ENCODE peak calls at places on chromosomes 16 and 17, in five cellular contexts. C, D, N, J and V are unnamed samples.

GRCh38 chr16:56675685-56676210 is 6.1 kb downstream of the MT1H start:
- DNase-seq in C (peak), D (no peak), N (no peak), J (no peak), V (no peak)

GRCh38 chr16:84520778-84521770 is 16.6 kb upstream of the MEAK7 start:
- DNase-seq in C (no peak), D (no peak), N (no peak), J (no peak), V (no peak)

GRCh38 chr17:76270127-76270592 is 5.0 kb downstream of the UBALD2 start:
- DNase-seq in C (no peak), D (no peak), N (no peak), J (peak), V (peak)

GRCh38 chr16:56989988-56990387 is 631 bp downstream of the NLRC5 start:
- DNase-seq in C (peak), D (no peak), N (no peak), J (no peak), V (no peak)

GRCh38 chr17:74117999-74118421 is 85.5 kb upstream of the RPL38 start:
- DNase-seq in C (no peak), D (no peak), N (no peak), J (peak), V (peak)

GRCh38 chr17:45783593-45784292 is 377 bp upstream of the CRHR1 start:
- DNase-seq in C (no peak), D (peak), N (no peak), J (no peak), V (peak)

GRCh38 chr17:45098869-45099616 is 33.3 kb downstream of the PLCD3 start:
- DNase-seq in C (peak), D (peak), N (peak), J (peak), V (peak)

GRCh38 chr17:65254166-65254565 is 117.0 kb downstream of the RGS9 start:
- DNase-seq in C (no peak), D (no peak), N (no peak), J (no peak), V (no peak)

GRCh38 chr16:19130852-19131808 is 17.4 kb downstream of the ITPRIPL2 start:
- DNase-seq in C (no peak), D (no peak), N (no peak), J (no peak), V (no peak)

GRCh38 chr17:74565116-74565515 is 2.2 kb downstream of the CD300H start:
- DNase-seq in C (no peak), D (no peak), N (no peak), J (no peak), V (no peak)

GRCh38 chr17:957856-958421 is 21.6 kb downstream of the NXN start:
- DNase-seq in C (no peak), D (no peak), N (no peak), J (peak), V (no peak)

GRCh38 chr16:16151315-16151714 is 72.0 kb downstream of the ABCC6 start:
- DNase-seq in C (no peak), D (no peak), N (no peak), J (no peak), V (no peak)

GRCh38 chr16:3256146-3256875 is at the start of gene MEFV:
- DNase-seq in C (peak), D (no peak), N (no peak), J (no peak), V (no peak)

GRCh38 chr16:73037331-73037745 is 10.6 kb downstream of the ZFHX3 start:
- DNase-seq in C (no peak), D (no peak), N (no peak), J (no peak), V (peak)

GRCh38 chr17:29664743-29665479 is 42.2 kb upstream of the CORO6 start:
- DNase-seq in C (no peak), D (no peak), N (no peak), J (no peak), V (no peak)

GRCh38 chr16:69479806-69480205 is 55.4 kb downstream of the CYB5B start:
- DNase-seq in C (no peak), D (no peak), N (no peak), J (no peak), V (no peak)

GRCh38 chr17:79230576-79230975 is 156.0 kb downstream of the ENGASE start:
- DNase-seq in C (no peak), D (no peak), N (no peak), J (no peak), V (no peak)

GRCh38 chr17:83170571-83171260 is 91.3 kb downstream of the METRNL start:
- DNase-seq in C (no peak), D (no peak), N (no peak), J (no peak), V (peak)

GRCh38 chr17:9839433-9839832 is 13.7 kb downstream of the GLP2R start:
- DNase-seq in C (no peak), D (no peak), N (no peak), J (no peak), V (no peak)

GRCh38 chr16:69073181-69073669 is 32.2 kb upstream of the HAS3 start:
- DNase-seq in C (no peak), D (no peak), N (no peak), J (no peak), V (no peak)

GRCh38 chr16:66874079-66874775 is 6.1 kb upstream of the PDP2 start:
- DNase-seq in C (no peak), D (no peak), N (no peak), J (no peak), V (no peak)

GRCh38 chr17:32910769-32911168 is 17.2 kb upstream of the TMEM98 start:
- DNase-seq in C (peak), D (no peak), N (no peak), J (no peak), V (no peak)

GRCh38 chr16:75264531-75264998 is 13.1 kb upstream of the BCAR1 start:
- DNase-seq in C (no peak), D (no peak), N (no peak), J (no peak), V (peak)

GRCh38 chr16:27379919-27380318 is 22.1 kb upstream of the IL21R start:
- DNase-seq in C (no peak), D (no peak), N (no peak), J (peak), V (no peak)

GRCh38 chr17:39736319-39737165 is 1.2 kb upstream of the GRB7 start:
- DNase-seq in C (no peak), D (no peak), N (no peak), J (no peak), V (no peak)

GRCh38 chr16:68319185-68319908 is 8.5 kb downstream of the PRMT7 start:
- DNase-seq in C (no peak), D (no peak), N (peak), J (no peak), V (no peak)

GRCh38 chr17:66541461-66542182 is 239.2 kb downstream of the PRKCA start:
- DNase-seq in C (no peak), D (no peak), N (no peak), J (no peak), V (peak)

GRCh38 chr17:33229499-33229898 is 63.6 kb downstream of the ASIC2 start:
- DNase-seq in C (no peak), D (no peak), N (no peak), J (no peak), V (no peak)

GRCh38 chr17:39872700-39873099 is 4.7 kb downstream of the ZPBP2 start:
- DNase-seq in C (no peak), D (no peak), N (no peak), J (no peak), V (no peak)

GRCh38 chr16:60041671-60042070 is 1307.6 kb upstream of the GOT2 start:
- DNase-seq in C (no peak), D (no peak), N (no peak), J (no peak), V (no peak)

GRCh38 chr17:33696102-33696501 is 403.0 kb upstream of the ASIC2 start:
- DNase-seq in C (no peak), D (no peak), N (no peak), J (no peak), V (peak)

GRCh38 chr17:78014651-78015050 is 56.1 kb downstream of the TNRC6C start:
- DNase-seq in C (no peak), D (no peak), N (no peak), J (no peak), V (peak)

GRCh38 chr17:83196973-83197880 is 117.8 kb downstream of the METRNL start:
- DNase-seq in C (no peak), D (no peak), N (no peak), J (peak), V (no peak)

GRCh38 chr17:4249452-4250029 is 14.2 kb downstream of the ANKFY1 start:
- DNase-seq in C (no peak), D (peak), N (no peak), J (no peak), V (peak)

GRCh38 chr16:84839956-84840355 is 20.2 kb downstream of the CRISPLD2 start:
- DNase-seq in C (no peak), D (no peak), N (no peak), J (no peak), V (peak)

GRCh38 chr17:61345081-61345480 is 54.6 kb upstream of the TBX2 start:
- DNase-seq in C (no peak), D (no peak), N (no peak), J (no peak), V (no peak)

GRCh38 chr16:75764154-75764768 is 38.0 kb upstream of the CPHXL start:
- DNase-seq in C (peak), D (peak), N (peak), J (no peak), V (peak)

GRCh38 chr16:24833352-24833751 is 12.4 kb upstream of the SLC5A11 start:
- DNase-seq in C (no peak), D (no peak), N (no peak), J (no peak), V (no peak)

DNA sequence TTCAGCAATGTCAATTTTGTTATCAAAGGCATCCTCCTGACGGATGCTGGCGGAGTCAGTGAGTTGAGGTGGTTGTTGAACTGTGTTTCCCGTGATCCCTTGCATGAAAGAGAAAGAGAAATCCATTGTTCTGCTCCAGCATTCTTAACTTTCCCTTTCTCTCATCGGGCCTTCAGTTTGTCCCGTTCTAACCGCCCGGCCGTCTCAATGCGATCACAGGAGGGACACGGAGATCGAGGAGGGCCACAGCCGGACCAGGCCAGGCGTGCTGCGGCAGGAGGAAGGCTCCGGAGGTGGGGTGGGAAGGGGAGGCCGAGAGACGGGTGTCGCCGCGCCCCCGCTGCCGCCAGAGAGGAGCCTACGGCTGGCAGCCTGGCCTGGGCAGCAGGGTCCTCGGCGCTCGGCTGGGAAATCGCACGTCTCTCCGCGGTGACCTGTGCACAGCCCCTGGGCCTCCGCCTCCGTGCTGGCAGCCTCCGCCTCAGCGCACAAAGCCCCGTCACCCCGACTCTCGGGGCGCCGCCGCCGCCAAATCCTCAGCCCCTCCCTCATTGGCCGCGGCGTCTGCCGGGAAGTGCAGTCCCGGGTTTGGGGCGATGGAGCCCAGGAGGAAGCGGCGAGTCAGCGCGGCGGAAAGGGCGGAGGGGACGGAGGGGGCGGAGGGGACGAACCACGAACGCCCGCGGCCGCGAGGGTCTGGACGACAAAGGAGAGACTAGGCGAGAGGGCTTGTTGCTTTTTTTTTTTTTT is 38.1 kb downstream of the SOST start:
- DNase-seq in C (peak), D (peak), N (peak), J (peak), V (peak)
- TF ChIP-seq POLR2AphosphoS5 in C (peak), D (peak), N (no peak), J (peak), V (peak)

DNA sequence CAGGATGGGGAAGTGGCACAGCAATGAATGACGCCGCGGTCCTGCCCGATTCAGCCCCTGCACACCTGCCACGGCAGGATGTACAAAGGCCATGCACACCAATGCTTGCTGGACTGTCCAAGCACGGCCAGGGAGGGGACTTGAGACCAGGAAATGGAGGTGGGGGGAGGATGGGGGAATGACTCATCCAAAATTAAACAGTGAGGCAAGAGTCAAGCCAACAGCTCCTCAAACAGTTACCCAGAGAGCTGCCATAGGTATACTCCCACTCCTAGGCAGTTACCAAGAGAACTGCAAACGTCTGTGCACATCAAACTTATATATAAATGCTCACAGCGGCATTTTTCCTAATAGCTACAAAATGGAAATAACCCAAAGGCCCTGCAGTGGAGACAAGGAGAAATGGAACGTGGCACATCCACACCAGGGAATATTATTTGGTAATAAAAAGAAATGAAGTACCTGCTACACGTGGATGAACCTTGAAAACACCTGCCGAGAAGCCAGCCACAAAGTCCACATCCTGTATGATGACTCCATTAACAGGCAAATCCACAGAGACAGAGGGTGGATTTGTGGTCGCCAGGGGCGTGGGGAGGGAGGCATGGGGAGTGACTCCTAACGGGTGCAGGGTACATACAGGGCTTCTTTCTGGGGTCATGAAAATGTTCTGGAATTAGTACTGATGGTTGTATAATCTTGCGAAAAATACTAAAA is 54.1 kb downstream of the VAC14 start:
- DNase-seq in C (peak), D (no peak), N (no peak), J (no peak), V (no peak)
- TF ChIP-seq POLR2AphosphoS5 in C (no peak), D (no peak), N (no peak), J (peak), V (no peak)

GRCh38 chr16:58049697-58050185 is 24.2 kb downstream of the MMP15 start:
- DNase-seq in C (no peak), D (no peak), N (no peak), J (peak), V (no peak)

GRCh38 chr16:58048914-58049696 is 23.6 kb downstream of the MMP15 start:
- DNase-seq in C (no peak), D (no peak), N (peak), J (peak), V (no peak)

GRCh38 chr16:58053682-58054005 is 28.1 kb downstream of the MMP15 start:
- DNase-seq in C (no peak), D (no peak), N (no peak), J (no peak), V (no peak)

GRCh38 chr16:58051821-58052603 is 26.5 kb downstream of the MMP15 start:
- DNase-seq in C (no peak), D (no peak), N (no peak), J (peak), V (no peak)

GRCh38 chr16:58051296-58051695 is 25.7 kb downstream of the MMP15 start:
- DNase-seq in C (no peak), D (no peak), N (no peak), J (no peak), V (no peak)
- TF ChIP-seq POLR2AphosphoS5 in C (no peak), D (no peak), N (no peak), J (no peak), V (no peak)

DNA sequence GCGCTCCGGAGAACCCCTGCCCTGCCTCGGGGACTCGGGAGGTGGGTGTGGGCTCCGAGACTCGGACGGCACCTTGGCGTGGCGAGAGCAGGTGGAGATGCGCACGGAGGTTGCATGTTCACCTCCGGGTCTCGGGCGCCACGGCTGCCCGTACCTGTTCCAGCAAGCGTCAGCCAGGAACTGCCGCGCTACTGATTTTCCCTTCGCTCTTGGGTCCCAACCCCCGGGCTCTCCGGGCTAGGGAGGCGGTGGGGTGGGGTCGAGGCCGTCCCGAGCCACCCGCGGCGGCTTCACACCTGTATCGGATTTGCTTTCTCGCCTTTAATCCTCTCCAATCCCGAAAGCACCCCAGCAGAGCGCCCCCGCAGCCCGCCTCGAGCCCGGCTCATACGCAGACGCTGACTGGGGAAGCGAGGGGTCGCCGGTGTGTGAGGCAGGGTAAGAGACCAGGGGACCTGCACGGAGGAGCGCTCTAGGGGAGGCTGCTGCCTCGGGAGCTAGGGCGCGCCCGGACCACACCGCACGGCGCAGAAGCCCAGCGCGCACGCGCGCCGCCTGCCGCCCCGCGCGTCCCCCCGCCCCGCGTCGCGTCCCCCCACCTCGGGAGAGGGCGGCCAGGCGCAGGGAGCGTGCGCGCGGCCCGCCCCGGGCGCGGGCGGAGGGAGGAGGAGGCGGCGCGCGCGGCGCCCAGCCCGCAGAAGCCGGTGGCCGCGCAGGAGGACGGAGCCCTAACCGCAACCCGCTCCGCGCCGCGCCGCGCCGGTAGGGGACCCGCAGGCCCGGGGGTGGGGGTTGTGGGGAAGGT is at the start of gene DUSP14:
- DNase-seq in C (peak), D (peak), N (peak), J (peak), V (peak)
- TF ChIP-seq POLR2AphosphoS5 in C (peak), D (peak), N (peak), J (peak), V (peak)

DNA sequence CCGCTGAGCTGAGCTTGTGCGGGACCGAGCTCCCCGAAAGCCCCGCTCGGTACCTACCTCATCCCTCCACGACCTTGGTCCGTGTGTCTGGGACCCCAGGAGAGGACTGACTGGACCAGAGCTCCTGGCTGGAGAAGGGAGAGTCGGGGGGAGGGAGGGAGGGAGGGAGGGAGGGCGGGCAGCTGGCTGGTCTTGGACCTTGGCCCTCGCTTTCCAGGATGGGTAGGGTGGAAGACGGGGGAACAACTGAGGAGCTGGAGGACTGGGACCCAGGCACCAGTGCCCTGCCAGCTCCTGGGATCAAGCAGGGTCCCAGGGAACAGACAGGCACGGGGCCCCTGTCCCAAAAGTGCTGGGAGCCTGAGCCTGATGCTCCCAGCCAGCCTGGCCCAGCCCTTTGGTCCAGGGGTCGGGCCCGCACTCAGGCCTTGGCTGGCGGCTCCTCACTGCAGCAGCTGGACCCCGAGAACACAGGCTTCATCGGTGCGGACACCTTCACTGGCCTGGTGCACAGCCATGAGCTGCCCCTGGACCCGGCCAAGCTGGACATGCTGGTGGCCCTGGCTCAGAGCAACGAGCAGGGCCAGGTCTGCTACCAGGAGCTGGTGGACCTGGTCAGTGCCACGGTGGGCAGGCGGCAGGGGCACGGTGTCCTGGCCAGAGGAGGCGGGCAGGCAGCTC is 553 bp downstream of the RHBDL1 start:
- DNase-seq in C (peak), D (no peak), N (no peak), J (no peak), V (no peak)
- TF ChIP-seq POLR2AphosphoS5 in C (no peak), D (no peak), N (no peak), J (no peak), V (no peak)

DNA sequence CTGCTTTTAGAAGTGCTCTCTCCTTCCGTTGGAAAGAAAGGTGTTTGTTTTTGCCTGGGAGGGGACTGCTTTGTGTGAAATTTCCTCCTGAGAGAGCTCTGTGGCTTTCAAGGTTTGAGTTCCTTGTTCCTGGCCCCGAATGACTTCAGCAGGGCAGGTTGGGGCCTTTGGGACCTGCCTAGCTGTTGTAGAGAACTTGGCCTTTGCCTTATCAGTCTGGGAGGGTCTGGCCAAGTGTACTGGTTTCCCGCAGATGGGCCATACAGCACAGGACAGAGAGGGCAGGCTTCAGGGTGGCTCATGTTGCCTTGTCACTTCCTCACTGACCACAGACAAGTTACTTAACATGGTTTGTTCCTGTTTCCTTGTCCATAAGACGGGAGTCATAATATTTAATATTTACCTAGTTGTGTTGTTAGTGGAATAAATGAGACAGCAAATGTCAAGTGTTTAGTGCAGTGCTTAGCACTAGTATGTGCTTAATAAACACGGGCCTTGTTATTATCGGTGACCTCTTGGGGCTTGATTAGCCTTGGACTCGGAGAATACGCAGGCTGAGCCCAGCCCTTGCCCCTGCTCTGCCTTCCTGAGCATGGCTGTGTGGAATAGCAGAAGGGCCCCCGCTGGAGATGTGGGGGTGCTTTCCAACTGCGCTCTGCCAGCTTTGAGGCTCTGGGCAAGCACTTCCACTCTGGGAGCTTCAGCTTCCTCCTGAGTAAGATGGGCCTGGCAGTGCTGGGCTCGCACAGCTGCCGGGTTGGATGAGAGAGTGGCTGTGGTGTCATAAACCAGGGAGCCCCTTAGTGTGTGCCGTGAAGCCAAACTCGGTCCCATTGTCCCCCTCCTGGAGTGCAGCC is 6.6 kb downstream of the PRSS8 start:
- DNase-seq in C (peak), D (no peak), N (no peak), J (peak), V (no peak)
- TF ChIP-seq POLR2AphosphoS5 in C (peak), D (no peak), N (no peak), J (peak), V (no peak)